ENCODE peak calls at places on chromosomes 11 and 22, in six cellular contexts. U is stromal cell of bone marrow, D is AG10803, N is neural crest cell, O is adrenal gland, X is NCI-H1092. T is an unnamed sample.

GRCh38 chr11:77407613-77408012 is 66.3 kb downstream of the PAK1 start:
- DNase-seq in U (peak; percentile 83), D (peak; percentile 78), N (no peak), O (peak; percentile 83), X (peak; percentile 65), T (no peak)

GRCh38 chr11:63961608-63962412 is 12.6 kb upstream of the COX8A start:
- DNase-seq in U (no peak), D (peak; percentile 68), N (no peak), O (no peak), X (peak; percentile 27), T (no peak)

GRCh38 chr11:103928040-103928555 is 108.3 kb upstream of the DDI1 start:
- DNase-seq in U (no peak), D (no peak), N (no peak), O (no peak), X (no peak), T (no peak)

GRCh38 chr11:77152846-77153245 is 24.8 kb downstream of the MYO7A start:
- DNase-seq in U (no peak), D (peak; percentile 23), N (no peak), O (no peak), X (no peak), T (no peak)

GRCh38 chr22:20107471-20107901 is 8.4 kb upstream of the RANBP1 start:
- DNase-seq in U (no peak), D (no peak), N (no peak), O (no peak), X (no peak), T (no peak)

GRCh38 chr22:42791721-42792452 is 65.2 kb downstream of the ARFGAP3 start:
- DNase-seq in U (no peak), D (peak; percentile 13), N (no peak), O (no peak), X (no peak), T (no peak)

GRCh38 chr11:124880958-124881357 is 15.7 kb downstream of the ROBO3 start:
- DNase-seq in U (no peak), D (no peak), N (no peak), O (no peak), X (no peak), T (no peak)

GRCh38 chr11:74701351-74701750 is 29.9 kb downstream of the CHRDL2 start:
- DNase-seq in U (no peak), D (no peak), N (no peak), O (no peak), X (no peak), T (no peak)

GRCh38 chr11:75233688-75234295 is 6.8 kb upstream of the TPBGL start:
- DNase-seq in U (peak; percentile 38), D (peak; percentile 46), N (peak; percentile 68), O (peak; percentile 27), X (no peak), T (no peak)

GRCh38 chr11:77654770-77655434 is 17.3 kb upstream of the CLNS1A start:
- DNase-seq in U (no peak), D (no peak), N (no peak), O (no peak), X (no peak), T (no peak)

GRCh38 chr22:50115693-50116092 is 25.9 kb downstream of the MOV10L1 start:
- DNase-seq in U (no peak), D (peak; percentile 24), N (no peak), O (peak; percentile 66), X (no peak), T (no peak)

GRCh38 chr22:37563153-37564081 is 3.1 kb downstream of the CDC42EP1 start:
- DNase-seq in U (peak; percentile 96), D (peak; percentile 94), N (no peak), O (peak; percentile 95), X (no peak), T (peak; percentile 82)

GRCh38 chr11:121452609-121453150 is at the start of gene SORL1-AS1:
- DNase-seq in U (no peak), D (no peak), N (no peak), O (no peak), X (no peak), T (no peak)

GRCh38 chr22:22460635-22461034 is 47.9 kb downstream of the ZNF280B start:
- DNase-seq in U (no peak), D (no peak), N (no peak), O (no peak), X (no peak), T (no peak)

GRCh38 chr11:69352181-69352580 is 58.2 kb downstream of the MYEOV start:
- DNase-seq in U (no peak), D (peak; percentile 6), N (no peak), O (no peak), X (no peak), T (no peak)

GRCh38 chr22:45720875-45721378 is 49.3 kb downstream of the ATXN10 start:
- DNase-seq in U (no peak), D (no peak), N (no peak), O (no peak), X (no peak), T (no peak)

GRCh38 chr22:36405221-36405631 is 17.5 kb upstream of the MYH9 start:
- DNase-seq in U (no peak), D (no peak), N (no peak), O (no peak), X (no peak), T (no peak)

GRCh38 chr22:46433318-46433717 is 97.8 kb downstream of the TRMU start:
- DNase-seq in U (no peak), D (no peak), N (no peak), O (no peak), X (no peak), T (no peak)

GRCh38 chr22:29396126-29396525 is 7.8 kb upstream of the AP1B1 start:
- DNase-seq in U (no peak), D (no peak), N (no peak), O (no peak), X (no peak), T (no peak)

GRCh38 chr11:118908931-118909618 is 16.7 kb downstream of the BCL9L start:
- DNase-seq in U (peak; percentile 85), D (peak; percentile 96), N (no peak), O (peak; percentile 94), X (peak; percentile 37), T (no peak)

GRCh38 chr11:111820059-111820375 is 51.4 kb downstream of the ALG9 start:
- DNase-seq in U (no peak), D (no peak), N (no peak), O (no peak), X (no peak), T (no peak)

GRCh38 chr22:17284917-17285316 is 65.7 kb upstream of the ADA2 start:
- DNase-seq in U (no peak), D (no peak), N (no peak), O (no peak), X (no peak), T (no peak)

GRCh38 chr22:23684051-23684450 is 6.8 kb upstream of the RGL4 start:
- DNase-seq in U (no peak), D (no peak), N (no peak), O (peak; percentile 52), X (no peak), T (no peak)